ENCODE peak calls at places on chromosome 18, in eight cellular contexts. R is stimulated activated CD4-positive, alpha-beta T cell treated with anti-CD3 and anti-CD28 coated beads, Interleukin-4, amount 100 ng/mL, for 48 hours; Q is GM23248; B is choroid plexus epithelial cell; H is activated T-helper 2 cell treated with anti-CD3 and anti-CD28 coated beads, Interferon-gamma antibody, Interleukin-2, Interleukin-4, amounts not matched to agents 10 μg/mL and 5 μg/mL and 100 μg/mL, durations not matched to agents 14 hours and 24 hours and 36 hours; M is HFFc6; W is cardiac fibroblast; P is NCI-H1694. J is an unnamed sample.

GRCh38 chr18:49479381-49480137 is 7.5 kb downstream of the C18orf32 start:
- DNase-seq in R (no peak), M (no peak), B (no peak), H (no peak), P (no peak), Q (no peak), W (no peak), J (no peak)

GRCh38 chr18:58416704-58417683 is 211.9 kb downstream of the ALPK2 start:
- DNase-seq in R (no peak), P (peak), M (no peak), H (no peak), Q (peak), B (peak), W (peak), J (no peak)

GRCh38 chr18:56702946-56703345 is 51.8 kb downstream of the WDR7 start:
- DNase-seq in P (peak), W (peak), Q (peak), M (peak), H (no peak), B (peak), R (no peak), J (no peak)

GRCh38 chr18:8721094-8721669 is 15.8 kb downstream of the MTCL1 start:
- DNase-seq in M (no peak), P (no peak), H (no peak), R (no peak), W (no peak), B (no peak), Q (no peak), J (no peak)

GRCh38 chr18:48151421-48152095 is 221.1 kb upstream of the SMAD2 start:
- DNase-seq in B (no peak), H (no peak), M (no peak), P (no peak), Q (no peak), W (no peak), R (no peak), J (no peak)

GRCh38 chr18:57008001-57008686 is 138.7 kb upstream of the BOD1L2 start:
- DNase-seq in Q (no peak), W (no peak), H (no peak), B (no peak), M (no peak), P (no peak), R (no peak), J (no peak)

GRCh38 chr18:1604751-1605150 is 700.1 kb downstream of the ADCYAP1 start:
- DNase-seq in Q (no peak), M (no peak), W (no peak), H (no peak), B (no peak), P (no peak), R (no peak), J (no peak)

GRCh38 chr18:46754188-46754587 is 2.7 kb downstream of the ST8SIA5 start:
- DNase-seq in H (no peak), W (no peak), P (no peak), R (no peak), B (no peak), Q (no peak), M (no peak), J (no peak)

GRCh38 chr18:41655074-41655473 is 300.0 kb upstream of the PIK3C3 start:
- DNase-seq in R (no peak), H (no peak), P (no peak), W (peak), B (peak), M (no peak), Q (no peak), J (no peak)

GRCh38 chr18:59372975-59373374 is 13.9 kb upstream of the LMAN1 start:
- DNase-seq in R (no peak), Q (no peak), W (no peak), H (no peak), B (no peak), P (no peak), M (no peak), J (no peak)

GRCh38 chr18:69817335-69817935 is 130.2 kb downstream of the CD226 start:
- DNase-seq in R (no peak), P (no peak), H (no peak), B (peak), Q (peak), W (peak), M (peak), J (no peak)

GRCh38 chr18:54149078-54149697 is 75.3 kb downstream of the MBD2 start:
- DNase-seq in M (peak), P (no peak), Q (peak), R (peak), B (peak), H (no peak), W (peak), J (no peak)

GRCh38 chr18:69956655-69957054 is 9.0 kb upstream of the CD226 start:
- DNase-seq in B (no peak), R (no peak), P (no peak), M (no peak), W (no peak), H (no peak), Q (no peak), J (no peak)

GRCh38 chr18:57819671-57820460 is 16.8 kb upstream of the ATP8B1 start:
- DNase-seq in H (no peak), W (peak), P (peak), Q (peak), R (no peak), M (peak), B (peak), J (no peak)

GRCh38 chr18:335741-336140 is 67.9 kb upstream of the THOC1 start:
- DNase-seq in H (no peak), P (no peak), R (no peak), Q (peak), M (no peak), W (peak), B (no peak), J (no peak)

GRCh38 chr18:45249306-45249705 is 366.0 kb upstream of the SLC14A2 start:
- DNase-seq in Q (peak), W (peak), H (no peak), M (peak), B (peak), R (no peak), P (no peak), J (no peak)

GRCh38 chr18:183769-184168 is 25.4 kb downstream of the USP14 start:
- DNase-seq in R (no peak), M (no peak), Q (peak), H (no peak), P (no peak), B (peak), W (peak), J (no peak)

GRCh38 chr18:36075862-36076587 is 8.7 kb upstream of the RPRD1A start:
- DNase-seq in W (peak), Q (peak), B (peak), R (no peak), H (no peak), M (peak), P (no peak), J (no peak)

GRCh38 chr18:23238152-23238531 is 102.9 kb downstream of the CABLES1 start:
- DNase-seq in Q (peak), B (peak), M (no peak), P (no peak), H (no peak), W (peak), R (no peak), J (no peak)